ENCODE peak calls at places on chromosomes 7 and 10, in nine cellular contexts. W is WTC11, Q is GM04503, U is fibroblast of the conjunctiva, P is mucosa of descending colon, F is thoracic aorta, Z is left lung, S is NCI-H1048, J is GM23248. V is an unnamed sample.

GRCh38 chr7:30922596-30922995 is 10.9 kb downstream of the AQP1 start:
- DNase-seq in W (peak; percentile 4), Q (no peak), U (no peak), P (no peak), F (no peak), Z (peak; percentile 29), S (no peak), J (no peak), V (peak; percentile 39)

GRCh38 chr7:47293884-47294568 is 287.9 kb downstream of the TNS3 start:
- DNase-seq in W (no peak), Q (no peak), U (no peak), P (peak; percentile 24), F (no peak), Z (no peak), S (no peak), J (peak; percentile 77), V (peak; percentile 84)

GRCh38 chr10:126508535-126509040 is 120.3 kb upstream of the ADAM12 start:
- DNase-seq in W (peak; percentile 32), Q (no peak), U (no peak), P (no peak), F (no peak), Z (no peak), S (no peak), J (peak; percentile 21), V (no peak)

GRCh38 chr7:72292794-72293193 is 119.3 kb downstream of the CALN1 start:
- DNase-seq in W (no peak), Q (no peak), U (no peak), P (no peak), F (no peak), Z (no peak), S (no peak), J (no peak), V (no peak)

GRCh38 chr7:94111009-94111408 is 106.9 kb upstream of the BET1 start:
- DNase-seq in W (no peak), Q (no peak), U (no peak), P (no peak), F (no peak), Z (no peak), S (no peak), J (no peak), V (no peak)

GRCh38 chr7:112665709-112666108 is 124.5 kb downstream of the TMEM168 start:
- DNase-seq in W (peak; percentile 25), Q (no peak), U (peak; percentile 6), P (peak; percentile 59), F (no peak), Z (no peak), S (no peak), J (peak; percentile 30), V (no peak)

GRCh38 chr7:5607958-5608656 is 173.4 kb downstream of the RNF216 start:
- DNase-seq in W (peak; percentile 66), Q (no peak), U (no peak), P (no peak), F (no peak), Z (no peak), S (no peak), J (peak; percentile 35), V (no peak)

GRCh38 chr10:3780766-3781457 is 4.1 kb downstream of the KLF6 start:
- DNase-seq in W (no peak), Q (no peak), U (no peak), P (no peak), F (no peak), Z (no peak), S (no peak), J (peak; percentile 54), V (no peak)

GRCh38 chr7:155279787-155280445 is 17.8 kb upstream of the INSIG1 start:
- DNase-seq in W (no peak), Q (no peak), U (no peak), P (no peak), F (no peak), Z (no peak), S (no peak), J (no peak), V (no peak)

GRCh38 chr10:69629897-69630650 is at the start of gene FAM241B:
- DNase-seq in W (peak; percentile 88), Q (no peak), U (no peak), P (peak; percentile 84), F (no peak), Z (peak; percentile 71), S (no peak), J (peak; percentile 66), V (peak; percentile 81)

GRCh38 chr10:113517893-113518240 is 35.0 kb upstream of the HABP2 start:
- DNase-seq in W (no peak), Q (no peak), U (no peak), P (no peak), F (no peak), Z (no peak), S (no peak), J (no peak), V (no peak)

GRCh38 chr7:121798896-121799295 is 74.1 kb upstream of the PTPRZ1 start:
- DNase-seq in W (peak; percentile 21), Q (no peak), U (no peak), P (no peak), F (no peak), Z (no peak), S (peak; percentile 1), J (no peak), V (no peak)

GRCh38 chr7:27210441-27211083 is 10.7 kb upstream of the HOXA13 start:
- DNase-seq in W (peak; percentile 82), Q (no peak), U (peak; percentile 5), P (peak; percentile 91), F (no peak), Z (no peak), S (no peak), J (peak; percentile 65), V (no peak)

GRCh38 chr7:101126651-101127459 is at the start of gene SERPINE1:
- DNase-seq in W (peak; percentile 61), Q (peak; percentile 98), U (peak; percentile 100), P (peak; percentile 66), F (peak; percentile 97), Z (peak; percentile 89), S (no peak), J (peak; percentile 100), V (peak; percentile 94)

GRCh38 chr7:140342732-140343514 is 55.4 kb downstream of the SLC37A3 start:
- DNase-seq in W (peak; percentile 60), Q (no peak), U (peak; percentile 12), P (peak; percentile 58), F (no peak), Z (peak; percentile 63), S (no peak), J (peak; percentile 26), V (no peak)

GRCh38 chr10:2981361-2981801 is 86.0 kb upstream of the PFKP start:
- DNase-seq in W (no peak), Q (no peak), U (no peak), P (no peak), F (no peak), Z (no peak), S (no peak), J (no peak), V (no peak)

GRCh38 chr7:106068538-106068961 is 43.6 kb downstream of the SYPL1 start:
- DNase-seq in W (no peak), Q (no peak), U (no peak), P (no peak), F (no peak), Z (no peak), S (no peak), J (peak; percentile 67), V (no peak)

GRCh38 chr10:14485986-14486385 is 155.3 kb upstream of the FRMD4A start:
- DNase-seq in W (no peak), Q (no peak), U (no peak), P (no peak), F (no peak), Z (no peak), S (no peak), J (peak; percentile 24), V (no peak)

GRCh38 chr10:13346912-13347234 is 1.2 kb downstream of the SEPHS1 start:
- DNase-seq in W (peak; percentile 34), Q (no peak), U (no peak), P (peak; percentile 28), F (no peak), Z (no peak), S (no peak), J (no peak), V (no peak)

GRCh38 chr7:39609084-39609461 is 14.3 kb upstream of the RALA start:
- DNase-seq in W (no peak), Q (no peak), U (peak; percentile 64), P (no peak), F (no peak), Z (no peak), S (no peak), J (peak; percentile 82), V (no peak)

GRCh38 chr7:129751916-129752315 is 140.4 kb downstream of the NRF1 start:
- DNase-seq in W (no peak), Q (no peak), U (no peak), P (no peak), F (no peak), Z (no peak), S (no peak), J (no peak), V (no peak)

GRCh38 chr7:26399309-26399610 is 107.6 kb downstream of the SNX10 start:
- DNase-seq in W (peak; percentile 22), Q (no peak), U (no peak), P (peak; percentile 44), F (no peak), Z (peak; percentile 52), S (no peak), J (peak; percentile 55), V (no peak)

GRCh38 chr7:5546626-5547025 is 123.0 kb upstream of the TNRC18 start:
- DNase-seq in W (no peak), Q (no peak), U (no peak), P (no peak), F (no peak), Z (no peak), S (no peak), J (no peak), V (no peak)

GRCh38 chr10:817371-817770 is 114.1 kb downstream of the LARP4B start:
- DNase-seq in W (no peak), Q (no peak), U (no peak), P (no peak), F (no peak), Z (no peak), S (no peak), J (no peak), V (no peak)

GRCh38 chr7:1550005-1550845 is 5.8 kb downstream of the TMEM184A start:
- DNase-seq in W (no peak), Q (no peak), U (no peak), P (no peak), F (no peak), Z (no peak), S (no peak), J (no peak), V (no peak)

GRCh38 chr7:124799448-124799847 is 33.9 kb upstream of the GPR37 start:
- DNase-seq in W (no peak), Q (no peak), U (no peak), P (no peak), F (no peak), Z (no peak), S (no peak), J (no peak), V (no peak)

V was measured in suprapubic skin.